ENCODE peak calls at places on chromosomes 7 and 10, in four cellular contexts. I is MM.1S, Q is testis, U is lower lobe of right lung. E is an unnamed sample.

GRCh38 chr7:101915000-101915399 is 97.6 kb downstream of the CUX1 start:
- DNase-seq in U (no peak), I (no peak), Q (no peak), E (peak; percentile 86)

GRCh38 chr10:91574236-91574635 is 58.6 kb downstream of the PPP1R3C start:
- DNase-seq in I (no peak), Q (no peak), U (no peak), E (no peak)

GRCh38 chr10:132861116-132861691 is 75.3 kb upstream of the NKX6-2 start:
- DNase-seq in I (no peak), U (peak; percentile 35), Q (no peak), E (no peak)

GRCh38 chr7:83876593-83876992 is 227.7 kb upstream of the SEMA3E start:
- DNase-seq in I (no peak), Q (no peak), U (no peak), E (no peak)

GRCh38 chr10:87706731-87707130 is 47.1 kb downstream of the PAPSS2 start:
- DNase-seq in I (no peak), Q (no peak), U (no peak), E (no peak)

GRCh38 chr7:90227259-90227658 is 15.7 kb downstream of the STEAP2 start:
- DNase-seq in I (no peak), U (no peak), Q (no peak), E (no peak)

GRCh38 chr10:114501650-114502049 is 97.3 kb upstream of the AFAP1L2 start:
- DNase-seq in I (no peak), U (no peak), Q (no peak), E (no peak)

GRCh38 chr10:49072166-49072885 is 43.0 kb downstream of the VSTM4 start:
- DNase-seq in U (no peak), Q (no peak), I (no peak), E (no peak)

GRCh38 chr10:92591550-92592140 is 1.3 kb upstream of the KIF11 start:
- DNase-seq in U (peak; percentile 96), I (peak; percentile 96), Q (peak; percentile 94), E (no peak)

GRCh38 chr7:103347507-103348267 is at the start of gene PSMC2:
- DNase-seq in I (peak; percentile 89), U (peak; percentile 73), Q (peak; percentile 92), E (peak; percentile 78)
- TF ChIP-seq CTCF in I (no peak), U (no peak), Q (no peak), E (no peak)

GRCh38 chr7:27156508-27156898 is at the start of gene HOXA7:
- DNase-seq in U (no peak), Q (peak; percentile 46), I (no peak), E (peak; percentile 11)

GRCh38 chr7:27154901-27155815 is 1.3 kb downstream of the HOXA7 start:
- DNase-seq in Q (peak; percentile 10), I (no peak), U (no peak), E (peak; percentile 17)

GRCh38 chr7:27154369-27154768 is 2.0 kb upstream of the HOXA3 start:
- DNase-seq in Q (peak; percentile 6), I (no peak), U (no peak), E (no peak)

GRCh38 chr7:27156901-27157716 is 634 bp upstream of the HOXA7 start:
- DNase-seq in U (no peak), I (no peak), Q (peak; percentile 16), E (peak; percentile 2)

DNA sequence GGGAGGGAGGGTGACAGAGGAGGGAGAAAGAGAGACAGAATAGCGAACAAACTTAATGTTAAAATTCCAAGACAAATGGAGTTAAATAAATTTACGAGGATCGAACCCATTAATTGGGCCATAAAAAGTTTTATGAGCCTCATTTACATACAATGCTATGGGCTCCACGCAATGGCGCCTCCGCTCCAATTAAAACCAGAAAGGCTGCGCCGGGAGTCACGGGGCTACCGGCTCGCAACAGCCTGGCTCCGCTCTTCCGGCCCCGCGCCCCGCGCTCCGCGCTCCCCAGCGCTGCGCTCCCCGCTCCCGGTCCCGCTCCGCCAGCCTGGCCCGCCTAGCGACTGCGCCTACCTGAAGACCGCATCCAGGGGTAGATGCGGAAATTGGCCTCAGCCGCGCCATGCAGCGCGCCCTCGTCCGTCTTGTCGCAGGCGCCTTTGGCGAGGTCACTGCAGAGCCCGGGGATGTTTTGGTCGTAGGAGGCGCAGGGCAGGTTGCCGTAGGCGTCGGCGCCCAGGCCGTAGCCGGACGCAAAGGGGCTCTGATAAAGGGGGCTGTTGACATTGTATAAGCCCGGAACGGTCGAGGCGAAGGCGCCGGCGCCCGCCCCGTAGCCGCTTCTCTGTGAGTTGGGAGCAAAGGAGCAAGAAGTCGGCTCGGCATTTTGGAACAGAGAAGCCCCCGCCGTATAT is 513 bp downstream of the HOXA7 start:
- DNase-seq in Q (peak; percentile 20), U (no peak), I (no peak), E (peak; percentile 6)
- H3K4me3 ChIP-seq in Q (peak overlapping the region; percentile 21), U (peak overlapping the region; percentile 60), I (peak overlapping the region; percentile 37), E (peak overlapping the region; percentile 20)

DNA sequence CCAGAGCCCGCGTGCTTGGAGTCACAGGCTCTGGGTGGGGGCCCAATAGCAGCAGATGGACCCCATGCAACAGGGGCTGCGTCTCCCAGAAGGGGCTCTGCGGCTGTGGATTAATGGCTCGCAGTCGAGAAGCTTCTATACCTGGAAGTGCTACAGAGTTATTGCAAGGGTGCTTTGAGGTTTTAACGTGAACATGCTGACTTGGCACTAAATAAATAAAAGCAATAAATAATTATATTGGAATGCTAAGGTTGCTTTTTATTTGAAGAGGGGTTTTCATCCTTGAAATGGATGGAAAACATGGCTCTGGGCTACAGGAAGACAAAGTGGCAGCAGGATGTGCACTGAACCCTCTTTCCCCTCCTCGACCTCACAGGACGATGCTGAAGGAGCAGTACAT is 122.4 kb downstream of the PAXIP1 start:
- DNase-seq in I (no peak), Q (no peak), U (no peak), E (no peak)
- H3K27me3 ChIP-seq in I (peaks cover 5% of the 10 kb centered on the region), Q (no peaks in the 10 kb centered on the region), U (peaks cover under 1% of the 10 kb centered on the region), E (no peaks in the 10 kb centered on the region)

GRCh38 chr10:25768167-25768566 is 165.9 kb upstream of the MYO3A start:
- DNase-seq in U (no peak), Q (no peak), I (no peak), E (no peak)
- TF ChIP-seq CTCF in U (no peak), Q (no peak), I (no peak), E (no peak)

GRCh38 chr7:151697515-151697895 is 177.8 kb upstream of the RHEB start:
- DNase-seq in U (no peak), I (no peak), Q (no peak), E (no peak)
- H3K4me3 ChIP-seq in U (no peak overlapping the region), I (no peak overlapping the region), Q (no peak overlapping the region), E (no peak overlapping the region)

GRCh38 chr7:127391591-127392181 is 822 bp downstream of the ZNF800 start:
- DNase-seq in U (no peak), I (peak; percentile 76), Q (peak; percentile 32), E (peak; percentile 28)
- H3K27me3 ChIP-seq in U (no peaks in the 10 kb centered on the region), I (no peaks in the 10 kb centered on the region), Q (no peaks in the 10 kb centered on the region), E (no peaks in the 10 kb centered on the region)

GRCh38 chr10:69800109-69800508 is 1.6 kb upstream of the COL13A1 start:
- DNase-seq in Q (peak; percentile 56), I (peak; percentile 11), U (no peak), E (peak; percentile 70)

GRCh38 chr10:69801434-69802315 is at the start of gene COL13A1:
- DNase-seq in U (peak; percentile 55), Q (peak; percentile 18), I (no peak), E (peak; percentile 29)

GRCh38 chr10:69800665-69801064 is 1.0 kb upstream of the COL13A1 start:
- DNase-seq in I (no peak), U (no peak), Q (no peak), E (no peak)

GRCh38 chr10:69802424-69803161 is 887 bp downstream of the COL13A1 start:
- DNase-seq in Q (no peak), I (no peak), U (no peak), E (peak; percentile 46)

GRCh38 chr10:69801094-69801433 is 642 bp upstream of the COL13A1 start:
- DNase-seq in I (peak; percentile 40), U (peak; percentile 57), Q (peak; percentile 57), E (peak; percentile 71)
- TF ChIP-seq CTCF in I (peak; percentile 63), U (peak; percentile 48), Q (peak; percentile 45), E (peak; percentile 78)